ENCODE peak calls at places on chromosomes 5 and 9, in four cellular contexts. T, J, U and E are unnamed samples.

GRCh38 chr5:135508496-135509005 is 27.2 kb downstream of the NEUROG1 start:
- DNase-seq in U (no peak), J (no peak), T (no peak), E (no peak)

GRCh38 chr5:10599828-10600227 is 36.0 kb downstream of the ANKRD33B start:
- DNase-seq in T (peak), J (peak), U (peak), E (no peak)

GRCh38 chr5:102289251-102289899 is 6.7 kb downstream of the SLCO4C1 start:
- DNase-seq in U (no peak), T (no peak), J (no peak), E (no peak)

GRCh38 chr9:130271473-130271872 is 5.9 kb downstream of the HMCN2 start:
- DNase-seq in U (no peak), J (no peak), T (no peak), E (no peak)

GRCh38 chr5:32443145-32443540 is 1.4 kb downstream of the ZFR start:
- DNase-seq in J (peak), T (peak), U (no peak), E (no peak)

GRCh38 chr9:114002271-114002985 is 75.7 kb downstream of the AMBP start:
- DNase-seq in T (no peak), J (no peak), U (no peak), E (no peak)

GRCh38 chr9:123105490-123105889 is 72.0 kb downstream of the GPR21 start:
- DNase-seq in J (no peak), U (no peak), T (no peak), E (no peak)

GRCh38 chr5:143887901-143888648 is 76.1 kb downstream of the HMHB1 start:
- DNase-seq in T (peak), J (peak), U (peak), E (peak)

GRCh38 chr5:159094745-159095144 is 5.0 kb downstream of the EBF1 start:
- DNase-seq in J (no peak), U (peak), T (peak), E (peak)

GRCh38 chr5:77033338-77033737 is 3.1 kb downstream of the AGGF1 start:
- DNase-seq in J (no peak), U (no peak), T (no peak), E (no peak)

GRCh38 chr9:37682951-37683350 is 32.2 kb downstream of the FRMPD1 start:
- DNase-seq in U (no peak), T (no peak), J (no peak), E (no peak)

GRCh38 chr5:140182803-140183367 is 7.9 kb downstream of the CYSTM1 start:
- DNase-seq in U (peak), T (peak), J (peak), E (peak)

GRCh38 chr5:111513175-111513520 is 813 bp upstream of the STARD4 start:
- DNase-seq in T (no peak), U (no peak), J (no peak), E (no peak)

GRCh38 chr5:69050214-69050613 is 43.6 kb upstream of the SLC30A5 start:
- DNase-seq in U (no peak), T (no peak), J (no peak), E (no peak)

GRCh38 chr9:23821400-23822181 is 4.4 kb downstream of the ELAVL2 start:
- DNase-seq in J (no peak), T (no peak), U (no peak), E (no peak)

GRCh38 chr5:138946241-138946623 is 71.1 kb upstream of the LRRTM2 start:
- DNase-seq in J (no peak), U (no peak), T (no peak), E (no peak)

GRCh38 chr5:74149395-74149794 is 491.1 kb downstream of the ENC1 start:
- DNase-seq in T (peak), U (no peak), J (peak), E (no peak)

GRCh38 chr5:176618783-176619182 is 8.8 kb upstream of the GPRIN1 start:
- DNase-seq in U (no peak), J (no peak), T (no peak), E (no peak)

GRCh38 chr5:176620333-176620981 is 9.9 kb downstream of the SNCB start:
- DNase-seq in J (no peak), U (peak), T (no peak), E (no peak)

GRCh38 chr5:176621661-176622079 is 8.7 kb downstream of the SNCB start:
- DNase-seq in T (no peak), U (peak), J (no peak), E (no peak)

GRCh38 chr5:176619569-176620332 is 9.8 kb upstream of the GPRIN1 start:
- DNase-seq in U (no peak), J (no peak), T (no peak), E (no peak)

DNA sequence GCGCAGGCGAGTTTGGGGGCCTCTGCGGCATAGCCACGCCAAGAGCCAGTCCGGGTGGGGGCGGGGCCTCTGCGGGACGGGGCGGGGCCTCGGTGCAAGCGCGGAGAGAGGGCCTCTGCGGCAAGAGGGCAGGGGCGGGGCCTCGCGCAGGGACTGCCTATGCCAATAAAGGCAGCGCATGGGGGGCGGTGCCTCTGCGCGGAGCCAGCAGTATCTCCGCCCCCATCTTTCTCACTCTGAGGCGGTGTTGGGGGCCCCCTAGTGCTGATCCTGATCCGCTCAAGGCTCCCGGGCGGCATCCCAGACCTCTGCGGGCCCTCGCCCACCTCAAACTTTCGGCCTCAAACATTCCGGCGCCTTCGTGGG is 9.2 kb upstream of the GPRIN1 start:
- DNase-seq in J (peak), U (peak), T (peak), E (no peak)
- TF ChIP-seq CTCF in J (peak), U (peak), T (peak), E (peak)

GRCh38 chr5:119409235-119409815 is 43.0 kb upstream of the HSD17B4 start:
- DNase-seq in T (no peak), U (no peak), J (no peak), E (no peak)

GRCh38 chr5:119411935-119412623 is 40.2 kb upstream of the HSD17B4 start:
- DNase-seq in U (peak), J (peak), T (peak), E (no peak)

GRCh38 chr5:119412828-119413227 is 39.5 kb upstream of the HSD17B4 start:
- DNase-seq in T (no peak), J (no peak), U (no peak), E (no peak)

GRCh38 chr5:119411291-119411934 is 40.9 kb upstream of the HSD17B4 start:
- DNase-seq in T (peak), U (peak), J (peak), E (no peak)

DNA sequence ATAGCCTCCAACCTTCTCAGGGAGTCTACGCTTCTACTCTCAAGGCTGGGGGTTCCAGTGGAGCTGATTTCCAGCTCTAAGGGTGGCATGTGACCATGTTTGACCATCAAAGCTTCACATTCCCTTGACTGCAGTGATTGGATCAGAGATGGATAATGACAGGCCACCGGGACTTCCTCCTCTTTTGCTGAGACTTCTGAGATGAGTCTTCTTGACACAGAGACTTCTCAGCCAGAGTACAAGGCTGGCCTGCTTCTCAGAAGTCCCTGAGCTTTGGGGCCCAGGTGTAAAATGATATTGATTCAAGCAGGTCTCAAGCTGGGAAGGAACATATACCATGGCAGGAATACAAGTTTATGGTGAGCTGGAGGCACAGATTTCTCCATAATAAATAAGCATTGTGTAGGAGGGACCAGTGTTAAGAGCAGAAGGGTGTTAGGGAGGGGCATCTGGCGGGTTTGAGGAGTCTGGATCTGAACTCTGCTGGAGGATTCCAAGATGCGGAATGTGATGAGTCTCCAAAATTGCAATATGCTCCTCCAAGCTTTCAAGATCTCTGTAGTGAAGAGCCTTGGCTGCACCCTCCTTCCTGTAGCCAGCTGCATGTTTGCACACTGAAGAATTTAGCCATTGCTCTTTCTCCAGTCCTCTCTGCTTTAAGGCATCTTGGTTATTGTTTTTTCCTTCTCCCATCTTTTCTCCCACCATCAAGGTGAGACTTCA is 41.7 kb upstream of the HSD17B4 start:
- DNase-seq in J (no peak), T (peak), U (peak), E (no peak)
- H3K4me3 ChIP-seq in J (peak), T (no peak), U (no peak), E (no peak)

GRCh38 chr9:88972401-88972800 is 18.9 kb upstream of the S1PR3 start:
- DNase-seq in J (no peak), T (no peak), U (no peak), E (no peak)
- TF ChIP-seq CTCF in J (no peak), T (no peak), U (no peak), E (no peak)

GRCh38 chr9:136578915-136579637 is 33.2 kb upstream of the NOTCH1 start:
- DNase-seq in U (no peak), J (no peak), T (no peak), E (no peak)

GRCh38 chr9:136575626-136576268 is 29.9 kb upstream of the NOTCH1 start:
- DNase-seq in U (no peak), J (no peak), T (no peak), E (no peak)

GRCh38 chr9:136578620-136578914 is 32.7 kb upstream of the NOTCH1 start:
- DNase-seq in J (no peak), U (no peak), T (no peak), E (no peak)

GRCh38 chr9:136576269-136576626 is 30.4 kb upstream of the NOTCH1 start:
- DNase-seq in T (no peak), J (no peak), U (peak), E (no peak)

DNA sequence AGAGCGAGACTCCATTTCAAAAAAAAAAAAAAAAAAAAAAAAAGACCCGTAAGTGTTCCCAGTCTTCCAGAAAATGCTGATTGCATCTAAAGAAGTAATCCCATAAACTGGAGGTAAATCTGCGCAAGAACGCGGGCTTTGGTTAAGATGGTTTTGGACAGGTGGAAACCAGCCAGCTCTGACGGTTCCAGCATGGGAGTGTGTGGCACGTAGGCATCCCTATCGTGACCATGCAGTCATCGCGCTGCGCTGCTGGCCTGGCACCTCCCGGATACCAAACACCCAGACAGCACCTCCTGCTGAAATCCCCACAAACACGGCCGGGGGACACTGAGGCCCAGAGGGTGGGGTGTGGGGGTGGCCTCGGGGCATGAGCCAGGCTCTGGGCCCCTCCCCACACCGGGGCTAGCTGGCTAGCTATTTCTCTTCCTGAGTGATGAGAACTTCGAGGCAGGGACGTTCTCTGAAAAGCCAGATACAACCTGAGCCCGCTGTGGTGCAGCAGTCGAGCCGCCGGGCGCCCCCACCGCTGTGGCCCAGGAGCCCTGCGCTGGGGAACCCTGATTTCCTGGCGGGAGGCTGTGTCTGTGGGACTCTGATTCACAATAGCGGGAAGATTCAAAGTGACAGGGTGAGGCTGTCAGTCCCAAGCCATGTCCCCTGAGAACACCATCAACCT is 32.2 kb upstream of the NOTCH1 start:
- DNase-seq in T (no peak), U (no peak), J (no peak), E (no peak)
- H3K4me3 ChIP-seq in T (no peak), U (no peak), J (no peak), E (no peak)

DNA sequence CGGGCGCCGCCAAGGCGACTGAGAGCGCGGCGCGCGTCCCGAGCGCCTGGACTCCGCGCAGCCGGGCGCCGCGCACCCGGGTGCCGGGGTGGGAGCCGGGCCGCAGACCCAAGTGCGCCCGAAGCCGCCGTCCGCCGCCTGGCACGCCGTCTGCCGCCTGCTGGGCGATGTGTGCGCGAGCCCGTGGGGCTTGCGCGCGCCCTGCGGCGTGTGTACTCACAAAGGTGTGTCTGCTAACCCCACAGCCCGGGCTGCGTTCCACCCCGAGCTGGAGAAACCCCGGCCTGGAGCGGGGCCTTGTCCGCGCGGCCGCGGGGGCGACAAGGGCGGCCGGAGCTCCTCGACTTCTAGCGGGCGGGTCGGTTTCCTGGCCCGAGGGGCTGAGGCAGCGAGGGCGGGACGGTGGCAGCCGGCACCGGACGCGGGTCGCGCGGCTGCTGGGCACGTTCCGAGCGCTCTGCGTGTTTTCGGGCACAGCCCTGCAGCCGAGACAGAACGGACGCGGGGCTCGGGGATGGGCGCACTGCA is 1.1 kb upstream of the ZSWIM6 start:
- DNase-seq in J (peak), T (peak), U (peak), E (no peak)
- TF ChIP-seq CTCF in J (peak), T (peak), U (peak), E (peak)

GRCh38 chr9:97982191-97982718 is 886 bp upstream of the ANP32B start:
- DNase-seq in U (no peak), T (no peak), J (no peak), E (no peak)
- H3K4me3 ChIP-seq in U (peak), T (peak), J (peak), E (peak)

GRCh38 chr9:89458768-89459496 is 39.0 kb downstream of the SEMA4D start:
- DNase-seq in U (no peak), T (no peak), J (no peak), E (no peak)
- TF ChIP-seq CTCF in U (no peak), T (no peak), J (no peak), E (no peak)